ENCODE peak calls at places on chromosomes 16 and 17, in seven cellular contexts. V is K562; J is M059J; O is CD4-positive, alpha-beta memory T cell; L is NCI-H2171 treated with DMSO at 0.1 percent for 48 hours; C is aorta; G is nucleus accumbens. A is an unnamed sample.

GRCh38 chr17:58007781-58008706 is 998 bp upstream of the SRSF1 start:
- DNase-seq in V (no peak), J (no peak), O (no peak), L (no peak), C (no peak), G (no peak), A (no peak)

GRCh38 chr16:17272716-17273115 is 198.0 kb downstream of the XYLT1 start:
- DNase-seq in V (no peak), J (no peak), O (no peak), L (no peak), C (no peak), G (no peak), A (no peak)

GRCh38 chr17:28367641-28368305 is 2.3 kb downstream of the VTN start:
- DNase-seq in V (no peak), J (no peak), O (no peak), L (no peak), C (no peak), G (no peak), A (no peak)

GRCh38 chr16:30700491-30700890 is 1.5 kb downstream of the SRCAP start:
- DNase-seq in V (peak; percentile 72), J (no peak), O (no peak), L (no peak), C (no peak), G (no peak), A (no peak)

GRCh38 chr17:2335726-2336214 is 487 bp downstream of the TSR1 start:
- DNase-seq in V (no peak), J (peak; percentile 49), O (no peak), L (no peak), C (no peak), G (peak; percentile 50), A (no peak)

GRCh38 chr17:48432820-48433775 is 3.1 kb upstream of the SKAP1 start:
- DNase-seq in V (peak; percentile 29), J (no peak), O (no peak), L (no peak), C (no peak), G (no peak), A (no peak)

GRCh38 chr17:82278786-82279379 is 5.4 kb upstream of the CSNK1D start:
- DNase-seq in V (no peak), J (no peak), O (no peak), L (peak; percentile 76), C (no peak), G (no peak), A (no peak)

GRCh38 chr16:66459878-66460277 is 32.8 kb downstream of the BEAN1 start:
- DNase-seq in V (no peak), J (no peak), O (no peak), L (peak; percentile 34), C (peak; percentile 57), G (no peak), A (no peak)

GRCh38 chr17:56320443-56320842 is 167.2 kb downstream of the ANKFN1 start:
- DNase-seq in V (no peak), J (no peak), O (no peak), L (no peak), C (no peak), G (no peak), A (no peak)

GRCh38 chr17:7590743-7591142 is 849 bp upstream of the SOX15 start:
- DNase-seq in V (no peak), J (peak; percentile 72), O (no peak), L (no peak), C (no peak), G (no peak), A (no peak)

GRCh38 chr17:2631211-2631610 is 37.8 kb downstream of the PAFAH1B1 start:
- DNase-seq in V (no peak), J (no peak), O (no peak), L (no peak), C (no peak), G (no peak), A (no peak)

A was measured in dorsolateral prefrontal cortex.